ENCODE peak calls at places on chromosome 7, in eight cellular contexts. L is transverse colon, I is sigmoid colon, M is K562, A is vagina, Z is spleen, Q is Panc1, D is SK-N-SH. F is an unnamed sample.

GRCh38 chr7:156456503-156457115 is 184.0 kb upstream of the RNF32 start:
- DNase-seq in L (peak; percentile 21), Q (no peak), M (no peak), A (no peak), Z (peak; percentile 55), I (no peak), D (no peak), F (no peak)

GRCh38 chr7:47067215-47067614 is 514.7 kb downstream of the TNS3 start:
- DNase-seq in Q (no peak), I (no peak), M (no peak), D (peak; percentile 43), L (no peak), A (no peak), Z (no peak), F (no peak)

GRCh38 chr7:134245253-134245652 is 71.5 kb downstream of the SLC35B4 start:
- DNase-seq in L (no peak), I (no peak), Z (no peak), Q (no peak), A (no peak), M (no peak), D (no peak), F (no peak)

GRCh38 chr7:96061844-96062243 is 260.1 kb downstream of the SLC25A13 start:
- DNase-seq in A (no peak), M (no peak), Z (no peak), Q (no peak), I (no peak), D (no peak), L (no peak), F (no peak)

GRCh38 chr7:156652886-156653568 is 12.5 kb downstream of the RNF32 start:
- DNase-seq in D (no peak), A (no peak), Q (no peak), M (no peak), I (no peak), L (no peak), Z (no peak), F (no peak)

GRCh38 chr7:32957326-32958045 is at the start of gene FKBP9:
- DNase-seq in A (no peak), I (peak; percentile 89), Q (peak; percentile 42), L (peak; percentile 94), M (peak; percentile 95), D (peak; percentile 99), Z (peak; percentile 92), F (no peak)

GRCh38 chr7:85630904-85631582 is 444.2 kb upstream of the SEMA3D start:
- DNase-seq in D (no peak), M (no peak), A (no peak), Q (no peak), Z (no peak), I (no peak), L (no peak), F (no peak)

GRCh38 chr7:31734456-31734855 is 47.4 kb downstream of the PPP1R17 start:
- DNase-seq in L (no peak), M (no peak), I (no peak), Q (no peak), A (no peak), Z (no peak), D (no peak), F (no peak)

GRCh38 chr7:41886257-41886905 is 183.5 kb upstream of the INHBA start:
- DNase-seq in L (peak; percentile 47), Q (no peak), M (no peak), I (peak; percentile 86), A (no peak), D (no peak), Z (no peak), F (no peak)

GRCh38 chr7:18228686-18229085 is 201.0 kb upstream of the PRPS1L1 start:
- DNase-seq in D (no peak), M (no peak), L (peak; percentile 33), I (no peak), A (no peak), Q (no peak), Z (no peak), F (no peak)

GRCh38 chr7:18221377-18222290 is 194.0 kb upstream of the PRPS1L1 start:
- DNase-seq in L (no peak), D (no peak), Q (no peak), I (no peak), A (no peak), Z (no peak), M (no peak), F (no peak)

GRCh38 chr7:18226598-18226997 is 199.0 kb upstream of the PRPS1L1 start:
- DNase-seq in Q (no peak), D (no peak), A (no peak), M (no peak), Z (no peak), I (no peak), L (no peak), F (no peak)

GRCh38 chr7:18224138-18224537 is 196.5 kb upstream of the PRPS1L1 start:
- DNase-seq in A (no peak), Z (no peak), L (no peak), Q (no peak), M (no peak), D (no peak), I (no peak), F (no peak)

GRCh38 chr7:18225067-18225466 is 197.4 kb upstream of the PRPS1L1 start:
- DNase-seq in M (no peak), Q (no peak), D (no peak), L (no peak), Z (no peak), A (no peak), I (no peak), F (no peak)
- TF ChIP-seq POLR2AphosphoS5 in M (no peak), Q (no peak), D (no peak), L (no peak), Z (no peak), A (peak; percentile 18), I (peak; percentile 44), F (no peak)

GRCh38 chr7:101700424-101700823 is 71.3 kb upstream of the MYL10 start:
- DNase-seq in M (no peak), L (no peak), Q (no peak), I (no peak), A (no peak), D (no peak), Z (no peak), F (no peak)

GRCh38 chr7:101701153-101701794 is 72.2 kb upstream of the MYL10 start:
- DNase-seq in I (no peak), Z (no peak), Q (no peak), D (no peak), M (no peak), A (no peak), L (peak; percentile 56), F (no peak)

GRCh38 chr7:101705327-101705726 is 76.2 kb upstream of the MYL10 start:
- DNase-seq in Z (no peak), A (no peak), M (no peak), L (no peak), D (no peak), Q (no peak), I (no peak), F (no peak)

GRCh38 chr7:101699884-101700283 is 70.8 kb upstream of the MYL10 start:
- DNase-seq in M (no peak), A (no peak), D (no peak), L (no peak), Z (no peak), Q (no peak), I (no peak), F (no peak)

GRCh38 chr7:101702362-101702850 is 73.3 kb upstream of the MYL10 start:
- DNase-seq in I (no peak), Z (no peak), A (no peak), L (peak; percentile 87), D (no peak), M (peak; percentile 41), Q (no peak), F (peak; percentile 23)
- TF ChIP-seq POLR2AphosphoS5 in I (no peak), Z (no peak), A (no peak), L (peak; percentile 80), D (no peak), M (no peak), Q (no peak), F (no peak)

DNA sequence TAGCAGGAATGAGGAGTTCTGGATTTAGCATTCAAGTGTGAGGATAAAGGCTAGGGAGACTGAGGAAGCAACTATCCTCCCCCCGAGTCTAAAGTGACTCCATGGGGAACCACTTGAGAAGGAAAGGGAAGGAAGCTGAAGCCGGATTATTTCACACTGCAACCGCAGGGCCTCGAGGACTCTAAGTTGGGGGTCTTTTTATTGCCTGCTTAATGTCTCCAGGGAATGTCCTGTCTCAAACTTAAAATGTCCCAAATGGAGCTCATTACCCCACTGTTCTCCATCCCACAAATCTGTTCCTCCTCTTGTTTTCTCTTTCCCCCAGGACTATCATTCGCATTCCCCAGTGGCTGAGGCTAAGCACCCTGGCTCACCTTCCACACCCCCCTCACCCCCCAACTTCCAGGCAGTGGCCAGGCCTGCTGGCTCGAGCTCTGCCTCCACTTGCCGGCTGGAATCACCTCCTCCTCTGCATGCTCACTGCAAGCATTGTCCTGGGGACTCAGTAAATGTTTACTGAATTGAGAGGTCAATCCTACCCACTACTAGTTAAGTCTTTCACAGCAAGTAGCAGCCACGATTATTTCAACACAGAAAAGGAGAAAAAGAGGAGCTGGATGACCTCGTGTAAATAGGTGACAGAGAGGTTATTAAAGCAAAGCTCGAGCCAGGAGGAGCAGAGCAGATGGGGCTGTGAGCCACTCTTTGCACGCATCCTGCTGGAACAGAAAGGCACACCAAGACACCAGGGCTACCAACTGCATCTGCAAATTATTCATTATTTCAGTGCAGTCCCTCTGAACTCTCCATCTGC is 32.3 kb downstream of the HIPK2 start:
- DNase-seq in Z (no peak), D (peak; percentile 45), A (peak; percentile 83), I (no peak), L (no peak), M (no peak), Q (no peak), F (no peak)
- TF ChIP-seq POLR2AphosphoS5 in Z (no peak), D (no peak), A (no peak), I (no peak), L (no peak), M (no peak), Q (no peak), F (no peak)

GRCh38 chr7:142874837-142875236 is 10.7 kb downstream of the TRPV6 start:
- DNase-seq in Z (no peak), M (no peak), Q (no peak), D (no peak), I (no peak), A (no peak), L (no peak), F (no peak)

GRCh38 chr7:142874409-142874808 is 11.1 kb downstream of the TRPV6 start:
- DNase-seq in L (no peak), I (no peak), Z (no peak), Q (no peak), A (no peak), D (no peak), M (no peak), F (no peak)

GRCh38 chr7:142873871-142874270 is 11.7 kb downstream of the TRPV6 start:
- DNase-seq in I (no peak), D (no peak), L (no peak), Q (no peak), A (no peak), M (no peak), Z (no peak), F (no peak)

GRCh38 chr7:142876236-142876960 is 9.1 kb downstream of the TRPV6 start:
- DNase-seq in D (no peak), Z (no peak), Q (no peak), M (no peak), I (no peak), A (no peak), L (no peak), F (no peak)

DNA sequence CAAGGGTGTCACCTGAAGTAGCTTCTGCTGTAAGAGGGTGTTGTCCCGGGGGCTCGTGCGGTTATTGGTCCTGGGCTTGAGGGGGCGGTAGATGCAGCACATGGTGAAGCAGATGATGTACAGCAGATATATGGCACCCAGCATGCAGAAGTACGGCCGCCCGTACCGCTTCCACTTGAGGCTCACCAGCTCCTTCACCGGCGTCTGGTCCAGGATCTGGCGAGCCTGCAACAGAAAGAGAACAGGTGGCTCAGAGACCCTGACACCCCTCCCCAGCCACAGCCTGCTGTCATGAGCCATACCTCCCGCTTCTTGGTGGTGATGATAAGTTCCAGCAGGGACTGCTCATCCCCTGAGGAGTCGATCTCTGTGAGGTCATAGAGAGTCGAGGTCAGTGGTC is 10.1 kb downstream of the TRPV6 start:
- DNase-seq in L (no peak), A (no peak), Z (no peak), D (no peak), Q (no peak), M (no peak), I (no peak), F (no peak)
- TF ChIP-seq POLR2AphosphoS5 in L (no peak), A (no peak), Z (no peak), D (no peak), Q (no peak), M (no peak), I (no peak), F (no peak)